ENCODE peak calls at places on chromosomes 3 and 15, in five cellular contexts. K, O, E, J and H are unnamed samples.

GRCh38 chr15:55221090-55222011 is 24.6 kb upstream of the RSL24D1 start:
- DNase-seq in K (peak; percentile 98), O (peak; percentile 51), E (no peak), J (peak; percentile 89), H (peak; percentile 42)

GRCh38 chr3:24505678-24506560 is 11.3 kb upstream of the THRB start:
- DNase-seq in K (peak; percentile 44), O (no peak), E (no peak), J (no peak), H (no peak)

GRCh38 chr15:77630956-77631789 is 1.5 kb downstream of the LINGO1 start:
- DNase-seq in K (no peak), O (no peak), E (peak; percentile 77), J (no peak), H (no peak)

GRCh38 chr3:62153231-62153630 is 220.1 kb downstream of the FEZF2 start:
- DNase-seq in K (no peak), O (no peak), E (no peak), J (no peak), H (no peak)

GRCh38 chr3:183331518-183331917 is 78.5 kb downstream of the B3GNT5 start:
- DNase-seq in K (no peak), O (no peak), E (no peak), J (no peak), H (no peak)

GRCh38 chr3:95609411-95609810 is 1205.0 kb upstream of the EPHA6 start:
- DNase-seq in K (no peak), O (no peak), E (no peak), J (no peak), H (no peak)

GRCh38 chr15:81950841-81951414 is 94.9 kb downstream of the MEX3B start:
- DNase-seq in K (peak; percentile 13), O (no peak), E (no peak), J (peak; percentile 16), H (no peak)

GRCh38 chr15:91186892-91187644 is 87.0 kb downstream of the SV2B start:
- DNase-seq in K (peak; percentile 34), O (no peak), E (peak; percentile 66), J (no peak), H (no peak)

GRCh38 chr3:55511895-55512585 is 24.9 kb upstream of the WNT5A start:
- DNase-seq in K (peak; percentile 65), O (no peak), E (no peak), J (peak; percentile 79), H (no peak)

GRCh38 chr15:49621327-49622210 is 721 bp downstream of the DTWD1 start:
- DNase-seq in K (peak; percentile 39), O (peak; percentile 12), E (no peak), J (no peak), H (no peak)

GRCh38 chr15:49620174-49620573 is 444 bp downstream of the FAM227B start:
- DNase-seq in K (peak; percentile 78), O (peak; percentile 2), E (no peak), J (no peak), H (peak; percentile 10)

GRCh38 chr15:49624046-49624445 is 3.2 kb downstream of the DTWD1 start:
- DNase-seq in K (peak; percentile 27), O (no peak), E (no peak), J (peak; percentile 91), H (no peak)

GRCh38 chr15:49620658-49621326 is at the start of the genes DTWD1 and FAM227B:
- DNase-seq in K (peak; percentile 98), O (peak; percentile 97), E (peak; percentile 98), J (peak; percentile 95), H (peak; percentile 88)

DNA sequence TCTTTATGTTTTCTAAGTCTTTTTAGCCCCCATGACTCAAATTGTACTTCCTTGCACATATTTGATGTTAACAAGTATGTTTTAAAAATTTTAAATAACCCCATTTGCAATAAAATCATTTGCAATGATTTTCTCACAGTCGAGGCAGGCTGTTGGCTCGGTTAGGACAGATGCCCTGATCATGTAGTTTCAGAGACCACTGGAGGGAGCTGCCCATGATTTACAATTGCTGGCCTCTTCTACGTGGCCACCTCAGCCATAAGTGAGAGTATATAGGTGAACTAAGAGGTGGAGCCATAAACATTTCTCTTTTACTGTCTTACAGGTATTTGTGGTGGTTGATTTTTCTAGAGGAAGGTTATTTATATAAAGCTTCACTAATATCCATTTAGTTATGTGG is 1.7 kb downstream of the DTWD1 start:
- DNase-seq in K (peak; percentile 10), O (no peak), E (peak; percentile 45), J (no peak), H (no peak)
- TF ChIP-seq CTCF in K (no peak), O (no peak), E (peak; percentile 48), J (peak; percentile 40), H (no peak)

GRCh38 chr3:25831578-25831977 is 41.7 kb downstream of the OXSM start:
- DNase-seq in K (peak; percentile 55), O (peak; percentile 88), E (peak; percentile 41), J (peak; percentile 33), H (no peak)
- TF ChIP-seq CTCF in K (peak; percentile 43), O (peak; percentile 80), E (peak; percentile 37), J (peak; percentile 54), H (no peak)

GRCh38 chr15:39874890-39875549 is 45.0 kb downstream of the GPR176 start:
- DNase-seq in K (peak; percentile 72), O (peak; percentile 33), E (peak; percentile 41), J (peak; percentile 31), H (no peak)
- TF ChIP-seq CTCF in K (peak; percentile 71), O (peak; percentile 80), E (peak; percentile 67), J (peak; percentile 77), H (peak; percentile 65)

DNA sequence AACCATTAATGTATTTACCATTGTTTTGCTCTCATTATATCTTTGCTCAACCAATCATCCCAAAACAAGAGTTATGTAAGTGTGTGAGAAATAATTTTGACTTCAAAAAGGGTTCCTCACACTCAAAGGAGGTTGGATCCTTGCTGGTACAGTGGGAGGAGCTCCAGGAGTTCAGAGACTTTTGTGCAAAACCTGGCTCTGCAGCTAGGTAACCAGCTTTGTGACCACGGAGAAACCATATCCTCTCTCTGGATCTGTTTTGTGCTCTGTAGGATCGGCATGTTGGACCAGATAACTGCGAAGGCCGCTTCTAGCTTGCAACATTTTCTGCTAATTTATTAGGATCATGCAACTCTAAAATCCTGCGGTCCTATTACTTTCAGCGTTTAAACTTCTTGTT is 128.6 kb upstream of the LIPC start:
- DNase-seq in K (no peak), O (no peak), E (no peak), J (no peak), H (no peak)
- TF ChIP-seq CTCF in K (no peak), O (no peak), E (no peak), J (no peak), H (no peak)

GRCh38 chr15:58852347-58852746 is 81.1 kb downstream of the SLTM start:
- DNase-seq in K (peak; percentile 19), O (peak; percentile 8), E (no peak), J (no peak), H (no peak)
- TF ChIP-seq CTCF in K (no peak), O (peak; percentile 55), E (peak; percentile 12), J (peak; percentile 41), H (no peak)